ENCODE peak calls at places on chromosome 6, in six cellular contexts. W is small intestine, S is esophagus squamous epithelium, R is KG1, H is SHP77, V is A549. P is an unnamed sample.

GRCh38 chr6:5394280-5394679 is 133.0 kb downstream of the FARS2 start:
- DNase-seq in W (no peak), S (no peak), R (no peak), H (no peak), V (no peak), P (no peak)

GRCh38 chr6:31485063-31485462 is 12.9 kb upstream of the MICB start:
- DNase-seq in W (no peak), S (no peak), R (no peak), H (no peak), V (no peak), P (no peak)

GRCh38 chr6:47029865-47030561 is 12.1 kb downstream of the ADGRF1 start:
- DNase-seq in W (no peak), S (no peak), R (no peak), H (no peak), V (no peak), P (no peak)

GRCh38 chr6:111791415-111791814 is 81.8 kb downstream of the FYN start:
- DNase-seq in W (no peak), S (no peak), R (no peak), H (no peak), V (no peak), P (peak; percentile 83)

GRCh38 chr6:37602360-37602759 is 95.3 kb downstream of the MDGA1 start:
- DNase-seq in W (no peak), S (no peak), R (no peak), H (no peak), V (no peak), P (no peak)

GRCh38 chr6:104625536-104625935 is 234.2 kb downstream of the HACE1 start:
- DNase-seq in W (no peak), S (no peak), R (no peak), H (no peak), V (no peak), P (peak; percentile 78)

GRCh38 chr6:165920896-165921671 is 246.6 kb downstream of the TBXT start:
- DNase-seq in W (no peak), S (no peak), R (no peak), H (no peak), V (peak; percentile 13), P (peak; percentile 60)

GRCh38 chr6:17032595-17033591 is 69.0 kb upstream of the STMND1 start:
- DNase-seq in W (peak; percentile 14), S (no peak), R (no peak), H (no peak), V (peak; percentile 15), P (peak; percentile 92)

GRCh38 chr6:54617730-54618129 is 228.8 kb upstream of the FAM83B start:
- DNase-seq in W (peak; percentile 48), S (no peak), R (no peak), H (no peak), V (no peak), P (peak; percentile 61)

GRCh38 chr6:99736302-99736701 is 129.7 kb downstream of the PRDM13 start:
- DNase-seq in W (no peak), S (no peak), R (no peak), H (no peak), V (no peak), P (no peak)

GRCh38 chr6:67629268-67629667 is 1005.8 kb upstream of the ADGRB3 start:
- DNase-seq in W (no peak), S (no peak), R (no peak), H (no peak), V (no peak), P (no peak)

GRCh38 chr6:111686249-111686997 is 80.7 kb upstream of the TRAF3IP2 start:
- DNase-seq in W (no peak), S (no peak), R (no peak), H (no peak), V (no peak), P (no peak)

GRCh38 chr6:168093634-168094033 is 14.6 kb upstream of the FRMD1 start:
- DNase-seq in W (no peak), S (no peak), R (no peak), H (no peak), V (no peak), P (no peak)

GRCh38 chr6:6007311-6008113 is 787 bp upstream of the NRN1 start:
- DNase-seq in W (no peak), S (no peak), R (no peak), H (peak; percentile 60), V (no peak), P (peak; percentile 60)

GRCh38 chr6:29553268-29554057 is 6.1 kb downstream of the UBD start:
- DNase-seq in W (no peak), S (no peak), R (no peak), H (no peak), V (no peak), P (no peak)

GRCh38 chr6:71420693-71421328 is 132.2 kb downstream of the OGFRL1 start:
- DNase-seq in W (peak; percentile 72), S (peak; percentile 4), R (no peak), H (no peak), V (peak; percentile 67), P (peak; percentile 96)

GRCh38 chr6:122789862-122790739 is 1.0 kb downstream of the SMPDL3A start:
- DNase-seq in W (peak; percentile 62), S (no peak), R (no peak), H (peak; percentile 67), V (peak; percentile 46), P (peak; percentile 29)

GRCh38 chr6:14316911-14317535 is 199.5 kb downstream of the CD83 start:
- DNase-seq in W (peak; percentile 14), S (no peak), R (no peak), H (no peak), V (peak; percentile 3), P (no peak)

GRCh38 chr6:165109011-165109410 is 200.4 kb downstream of the C6orf118 start:
- DNase-seq in W (no peak), S (no peak), R (no peak), H (no peak), V (no peak), P (peak; percentile 4)

GRCh38 chr6:42123379-42124103 is 18.9 kb downstream of the C6orf132 start:
- DNase-seq in W (no peak), S (no peak), R (no peak), H (no peak), V (no peak), P (no peak)

GRCh38 chr6:14026831-14027539 is 90.6 kb upstream of the CD83 start:
- DNase-seq in W (no peak), S (no peak), R (no peak), H (no peak), V (no peak), P (peak; percentile 58)

GRCh38 chr6:46042355-46042999 is 26.8 kb upstream of the CLIC5 start:
- DNase-seq in W (peak; percentile 79), S (no peak), R (no peak), H (peak; percentile 54), V (peak; percentile 3), P (peak; percentile 64)

GRCh38 chr6:67287566-67287965 is 1347.5 kb upstream of the ADGRB3 start:
- DNase-seq in W (no peak), S (no peak), R (no peak), H (no peak), V (no peak), P (no peak)

GRCh38 chr6:67165606-67166005 is 1458.6 kb upstream of the EYS start:
- DNase-seq in W (no peak), S (no peak), R (no peak), H (no peak), V (no peak), P (no peak)

GRCh38 chr6:153031335-153031955 is 28.9 kb upstream of the MTRF1L start:
- DNase-seq in W (no peak), S (no peak), R (no peak), H (no peak), V (peak; percentile 7), P (no peak)

GRCh38 chr6:134596191-134596590 is 278.3 kb upstream of the SGK1 start:
- DNase-seq in W (no peak), S (no peak), R (no peak), H (no peak), V (no peak), P (no peak)

GRCh38 chr6:40177596-40177995 is 243.3 kb upstream of the MOCS1 start:
- DNase-seq in W (no peak), S (no peak), R (no peak), H (no peak), V (no peak), P (no peak)

GRCh38 chr6:82013561-82014275 is 233.8 kb downstream of the IBTK start:
- DNase-seq in W (no peak), S (no peak), R (no peak), H (no peak), V (no peak), P (peak; percentile 89)

P was measured in RPMI7951.